ENCODE peak calls at places on chromosome 2, in ten cellular contexts. K is GM23338; Y is A549; H is heart right ventricle; P is CD8-positive, alpha-beta T cell; Q is uterus; T is effector memory CD4-positive, alpha-beta T cell; W is lower lobe of right lung; L is left ventricle myocardium inferior; I is AG04450. J is an unnamed sample.
A peak's percentile ranks its signal among the peaks of the same experiment; 100 is the strongest.

GRCh38 chr2:48444404-48444803 is 85.5 kb upstream of the STON1 start:
- DNase-seq in K (no peak), Y (no peak), H (no peak), P (no peak), Q (no peak), T (no peak), W (no peak), L (no peak), I (no peak), J (no peak)

GRCh38 chr2:139626128-139626527 is 845.9 kb upstream of the NXPH2 start:
- DNase-seq in K (no peak), Y (no peak), H (no peak), P (no peak), Q (no peak), T (no peak), W (no peak), L (no peak), I (no peak), J (no peak)

GRCh38 chr2:36433311-36434217 is 78.0 kb downstream of the CRIM1 start:
- DNase-seq in K (no peak), Y (no peak), H (peak; percentile 35), P (no peak), Q (peak; percentile 38), T (no peak), W (no peak), L (peak; percentile 46), I (no peak), J (no peak)

GRCh38 chr2:27079233-27080139 is 1.1 kb downstream of the EMILIN1 start:
- DNase-seq in K (no peak), Y (no peak), H (no peak), P (no peak), Q (no peak), T (no peak), W (no peak), L (no peak), I (no peak), J (no peak)

GRCh38 chr2:47784349-47784851 is 1.5 kb downstream of the MSH6 start:
- DNase-seq in K (peak; percentile 48), Y (no peak), H (no peak), P (no peak), Q (no peak), T (no peak), W (no peak), L (no peak), I (no peak), J (no peak)

GRCh38 chr2:26970244-26970927 is at the start of gene MAPRE3:
- DNase-seq in K (peak; percentile 99), Y (peak; percentile 95), H (peak; percentile 77), P (peak; percentile 64), Q (peak; percentile 84), T (peak; percentile 82), W (peak; percentile 89), L (peak; percentile 82), I (no peak), J (peak; percentile 97)

GRCh38 chr2:30365201-30365600 is 81.8 kb upstream of the LCLAT1 start:
- DNase-seq in K (no peak), Y (no peak), H (no peak), P (no peak), Q (no peak), T (no peak), W (no peak), L (no peak), I (no peak), J (no peak)

GRCh38 chr2:170972508-170973224 is 43.6 kb downstream of the GORASP2 start:
- DNase-seq in K (no peak), Y (no peak), H (no peak), P (no peak), Q (no peak), T (no peak), W (no peak), L (no peak), I (no peak), J (no peak)

GRCh38 chr2:98940102-98940501 is 4.1 kb upstream of the CRACDL start:
- DNase-seq in K (no peak), Y (no peak), H (no peak), P (no peak), Q (no peak), T (no peak), W (no peak), L (no peak), I (no peak), J (no peak)

GRCh38 chr2:48265169-48266013 is 264.6 kb upstream of the STON1 start:
- DNase-seq in K (no peak), Y (no peak), H (no peak), P (no peak), Q (no peak), T (no peak), W (no peak), L (no peak), I (no peak), J (no peak)

GRCh38 chr2:171762879-171763573 is 75.8 kb downstream of the DYNC1I2 start:
- DNase-seq in K (no peak), Y (no peak), H (no peak), P (no peak), Q (no peak), T (no peak), W (no peak), L (no peak), I (no peak), J (no peak)

GRCh38 chr2:214519258-214519818 is 108.5 kb downstream of the VWC2L start:
- DNase-seq in K (no peak), Y (no peak), H (no peak), P (no peak), Q (no peak), T (no peak), W (no peak), L (no peak), I (no peak), J (no peak)

GRCh38 chr2:234032301-234032856 is 18.1 kb upstream of the SPP2 start:
- DNase-seq in K (no peak), Y (no peak), H (no peak), P (no peak), Q (no peak), T (no peak), W (no peak), L (no peak), I (peak; percentile 58), J (no peak)

GRCh38 chr2:27958711-27959378 is 68.3 kb downstream of the BABAM2 start:
- DNase-seq in K (no peak), Y (no peak), H (no peak), P (no peak), Q (no peak), T (no peak), W (no peak), L (no peak), I (no peak), J (no peak)

GRCh38 chr2:70708376-70709199 is 59.4 kb downstream of the ADD2 start:
- DNase-seq in K (no peak), Y (no peak), H (no peak), P (no peak), Q (no peak), T (no peak), W (no peak), L (no peak), I (no peak), J (no peak)

DNA sequence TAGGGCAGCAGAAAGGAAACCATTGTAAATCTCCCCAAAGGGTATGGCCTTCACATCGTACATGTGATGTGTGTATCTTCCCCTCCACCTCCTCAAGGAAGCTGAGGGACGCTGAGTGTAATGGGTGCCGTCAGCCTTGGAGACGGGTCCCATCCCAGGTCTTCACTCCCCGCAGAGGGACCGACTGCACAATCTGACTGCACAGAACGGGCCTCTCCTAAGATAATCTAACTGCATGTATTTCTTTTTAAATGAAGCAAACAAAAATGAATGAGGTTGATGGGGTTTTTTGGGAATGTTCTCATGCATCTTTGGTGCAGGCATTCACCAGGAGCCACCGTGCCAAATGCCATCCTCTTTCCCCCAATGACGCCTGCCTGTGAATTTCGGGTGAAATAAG is 94.1 kb upstream of the PXDN start:
- DNase-seq in K (no peak), Y (no peak), H (no peak), P (no peak), Q (no peak), T (no peak), W (no peak), L (no peak), I (no peak), J (no peak)
- H3K27ac ChIP-seq in K (no peak overlapping the region), Y (no peak overlapping the region), H (no peak overlapping the region), P (no peak overlapping the region), Q (no peak overlapping the region), T (no peak overlapping the region), W (no peak overlapping the region), L (no peak overlapping the region), I (no peak overlapping the region), J (no peak overlapping the region)

GRCh38 chr2:25251032-25251460 is 82.7 kb upstream of the POMC start:
- DNase-seq in K (no peak), Y (no peak), H (no peak), P (no peak), Q (no peak), T (no peak), W (no peak), L (no peak), I (no peak), J (peak; percentile 49)
- H3K27ac ChIP-seq in K (peak overlapping the region; percentile 96), Y (peak overlapping the region; percentile 91), H (no peak overlapping the region), P (peak overlapping the region; percentile 52), Q (peak overlapping the region; percentile 91), T (peak overlapping the region; percentile 59), W (peak overlapping the region; percentile 83), L (peak overlapping the region; percentile 87), I (peak overlapping the region; percentile 85), J (peak overlapping the region; percentile 96)

DNA sequence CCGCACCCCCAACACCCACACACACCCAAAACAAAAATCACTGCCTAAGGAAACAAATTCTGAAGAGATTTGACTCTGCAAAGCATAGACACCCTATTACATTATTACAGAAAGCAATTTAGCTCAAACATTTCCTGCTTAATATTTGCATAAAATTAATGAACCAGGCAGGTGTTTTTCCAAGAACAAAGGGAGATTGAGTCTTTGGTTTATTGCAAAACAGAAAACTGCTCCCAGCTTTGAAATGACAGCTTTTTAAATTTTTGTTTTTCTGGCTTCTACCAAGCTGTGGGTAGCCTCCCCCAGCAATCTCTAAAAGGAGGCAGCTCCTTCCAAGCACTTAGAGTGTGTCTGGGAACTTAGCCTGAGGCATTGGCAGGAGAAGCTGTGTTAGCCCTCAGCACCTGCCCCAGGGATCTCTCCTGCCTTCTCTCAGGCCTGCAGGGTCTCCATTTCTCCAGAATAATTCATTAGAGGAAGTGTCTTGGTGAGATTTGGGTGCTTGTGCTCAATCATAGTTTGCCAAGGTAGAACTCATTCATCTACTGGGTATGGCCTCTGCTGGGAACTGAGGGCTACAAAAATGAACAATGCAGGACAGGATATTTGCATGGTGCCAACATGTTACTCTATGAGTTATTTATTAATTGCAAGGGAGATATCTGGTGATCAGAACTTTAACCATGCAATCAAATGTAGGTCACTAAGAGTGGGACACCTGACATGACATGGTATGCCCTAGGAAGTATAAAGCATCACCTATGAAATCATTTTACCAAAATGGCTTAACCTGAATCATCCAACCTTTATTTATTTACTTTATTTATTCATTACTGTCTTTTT is 58.7 kb downstream of the B3GNT2 start:
- DNase-seq in K (no peak), Y (no peak), H (no peak), P (no peak), Q (no peak), T (no peak), W (no peak), L (no peak), I (no peak), J (no peak)
- H3K27ac ChIP-seq in K (no peak overlapping the region), Y (no peak overlapping the region), H (no peak overlapping the region), P (no peak overlapping the region), Q (no peak overlapping the region), T (no peak overlapping the region), W (no peak overlapping the region), L (no peak overlapping the region), I (no peak overlapping the region), J (no peak overlapping the region)

GRCh38 chr2:18214936-18215335 is 336.5 kb downstream of the KCNS3 start:
- DNase-seq in K (no peak), Y (no peak), H (no peak), P (no peak), Q (no peak), T (no peak), W (no peak), L (no peak), I (no peak), J (no peak)
- H3K27ac ChIP-seq in K (no peak overlapping the region), Y (no peak overlapping the region), H (no peak overlapping the region), P (no peak overlapping the region), Q (no peak overlapping the region), T (no peak overlapping the region), W (no peak overlapping the region), L (no peak overlapping the region), I (no peak overlapping the region), J (no peak overlapping the region)

J was measured in neuronal stem cell.